ENCODE peak calls at places on chromosomes 7 and 10, in five cellular contexts. H is H54; L is GDM1; T is activated CD4-positive, alpha-beta memory T cell treated with anti-CD3 and anti-CD28 coated beads for 36 hours; X is KG1. A is an unnamed sample.

GRCh38 chr10:46523881-46524470 is 32.5 kb downstream of the GPRIN2 start:
- DNase-seq in X (no peak), T (no peak), H (peak; percentile 65), L (no peak), A (peak; percentile 32)

GRCh38 chr10:116382290-116382689 is 45.4 kb upstream of the PNLIPRP3 start:
- DNase-seq in L (no peak), X (no peak), H (no peak), T (no peak), A (no peak)

GRCh38 chr7:27581119-27581518 is 81.6 kb downstream of the HIBADH start:
- DNase-seq in X (no peak), H (no peak), L (no peak), T (no peak), A (no peak)

GRCh38 chr7:40541336-40541735 is 406.5 kb downstream of the SUGCT start:
- DNase-seq in T (no peak), X (no peak), H (no peak), L (no peak), A (no peak)

GRCh38 chr7:7175075-7175695 is 7.2 kb upstream of the C1GALT1 start:
- DNase-seq in X (no peak), T (no peak), L (no peak), H (no peak), A (peak; percentile 16)

GRCh38 chr10:11396311-11396960 is 215.0 kb downstream of the USP6NL start:
- DNase-seq in T (no peak), L (no peak), H (no peak), X (no peak), A (no peak)

GRCh38 chr7:71286336-71286735 is 154.4 kb downstream of the GALNT17 start:
- DNase-seq in X (no peak), H (no peak), T (no peak), L (no peak), A (no peak)

GRCh38 chr7:16210171-16210570 is 211.2 kb downstream of the CRPPA start:
- DNase-seq in H (no peak), X (no peak), T (no peak), L (no peak), A (no peak)

GRCh38 chr7:28988818-28989595 is 30.9 kb upstream of the TRIL start:
- DNase-seq in H (no peak), X (no peak), L (no peak), T (no peak), A (no peak)

GRCh38 chr10:84191106-84191505 is 3.2 kb upstream of the CDHR1 start:
- DNase-seq in T (peak; percentile 27), X (no peak), L (no peak), H (no peak), A (no peak)

GRCh38 chr7:69670701-69671100 is 72.4 kb downstream of the AUTS2 start:
- DNase-seq in H (no peak), T (no peak), L (no peak), X (no peak), A (no peak)

GRCh38 chr7:127828843-127829502 is 177.0 kb downstream of the SND1 start:
- DNase-seq in T (no peak), X (no peak), H (no peak), L (no peak), A (no peak)